ENCODE peak calls at places on chromosomes 16 and 17, in four cellular contexts. L is H9, R is NB4, O is cardiac muscle cell. T is an unnamed sample.

GRCh38 chr17:61981323-61981722 is 53.5 kb upstream of the INTS2 start:
- DNase-seq in L (no peak), R (no peak), O (no peak), T (no peak)

GRCh38 chr16:80084163-80084562 is 456.6 kb upstream of the DYNLRB2 start:
- DNase-seq in L (no peak), R (no peak), O (no peak), T (no peak)

GRCh38 chr17:58970966-58971575 is 135.6 kb downstream of the TRIM37 start:
- DNase-seq in L (no peak), R (no peak), O (no peak), T (no peak)

GRCh38 chr17:8163978-8164814 is 1.4 kb upstream of the VAMP2 start:
- DNase-seq in L (peak), R (peak), O (peak), T (no peak)

GRCh38 chr16:67212766-67213165 is 13.8 kb downstream of the ELMO3 start:
- DNase-seq in L (no peak), R (no peak), O (no peak), T (no peak)

GRCh38 chr16:54936979-54937672 is 6.5 kb downstream of the IRX5 start:
- DNase-seq in L (peak), R (peak), O (peak), T (peak)

GRCh38 chr17:18994626-18995025 is 9.9 kb downstream of the FAM83G start:
- DNase-seq in L (no peak), R (no peak), O (no peak), T (no peak)

GRCh38 chr17:81241648-81242420 is 2.7 kb downstream of the NDUFAF8 start:
- DNase-seq in L (peak), R (peak), O (peak), T (peak)

GRCh38 chr17:22669721-22670120 is 977.4 kb downstream of the KCNJ18 start:
- DNase-seq in L (no peak), R (no peak), O (no peak), T (no peak)

GRCh38 chr17:40014375-40014980 is 762 bp upstream of the CSF3 start:
- DNase-seq in L (no peak), R (no peak), O (no peak), T (no peak)

GRCh38 chr17:27651411-27652345 is 20.7 kb downstream of the LGALS9 start:
- DNase-seq in L (peak), R (peak), O (peak), T (peak)

GRCh38 chr17:36592711-36593321 is 1.1 kb downstream of the DHRS11 start:
- DNase-seq in L (no peak), R (no peak), O (no peak), T (no peak)

DNA sequence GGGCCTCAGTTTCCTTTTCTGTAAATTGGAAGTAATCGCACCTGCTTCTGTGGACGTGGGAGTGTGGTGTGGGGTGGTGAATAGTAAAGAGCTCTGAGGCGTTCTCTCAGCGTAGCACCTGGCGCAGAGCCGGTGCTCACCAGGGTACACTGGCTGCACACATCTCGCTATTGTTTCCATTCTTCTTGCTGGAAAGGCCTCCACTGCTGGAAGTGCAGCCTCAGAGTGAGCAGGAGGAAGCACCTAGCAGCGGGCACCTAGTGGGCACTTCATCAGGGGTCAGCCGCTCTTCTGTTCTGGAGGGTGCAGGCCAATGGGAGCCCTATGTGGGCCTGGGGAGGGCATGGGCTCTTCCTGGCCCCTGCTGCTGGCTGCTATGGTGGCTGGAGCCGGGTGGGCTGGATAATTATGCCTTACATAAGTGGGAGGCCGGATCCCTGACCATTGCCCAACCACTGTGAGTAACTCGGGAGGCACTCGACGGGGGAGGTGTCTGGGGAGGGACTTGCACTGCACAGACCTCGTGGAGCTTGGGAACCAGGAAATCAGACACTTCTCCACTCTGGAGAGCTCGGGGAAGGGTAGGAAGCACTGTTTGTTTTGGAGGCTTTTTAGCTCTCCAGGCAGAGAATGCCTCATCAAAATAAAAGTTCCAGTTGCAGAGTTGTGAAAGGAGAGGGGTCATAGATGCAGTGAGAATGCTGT is 1.7 kb downstream of the MAP2K3 start:
- DNase-seq in L (no peak), R (peak), O (peak), T (no peak)
- TF ChIP-seq CTCF in L (no peak), R (no peak), O (no peak), T (no peak)

GRCh38 chr17:4893272-4893671 is 6.1 kb upstream of the C17orf107 start:
- DNase-seq in L (no peak), R (no peak), O (no peak), T (no peak)
- TF ChIP-seq CTCF in L (no peak), R (no peak), O (no peak), T (no peak)

GRCh38 chr16:89701425-89702406 is at the start of gene SPATA2L:
- DNase-seq in L (peak), R (peak), O (peak), T (peak)
- TF ChIP-seq CTCF in L (peak), R (peak), O (no peak), T (peak)

DNA sequence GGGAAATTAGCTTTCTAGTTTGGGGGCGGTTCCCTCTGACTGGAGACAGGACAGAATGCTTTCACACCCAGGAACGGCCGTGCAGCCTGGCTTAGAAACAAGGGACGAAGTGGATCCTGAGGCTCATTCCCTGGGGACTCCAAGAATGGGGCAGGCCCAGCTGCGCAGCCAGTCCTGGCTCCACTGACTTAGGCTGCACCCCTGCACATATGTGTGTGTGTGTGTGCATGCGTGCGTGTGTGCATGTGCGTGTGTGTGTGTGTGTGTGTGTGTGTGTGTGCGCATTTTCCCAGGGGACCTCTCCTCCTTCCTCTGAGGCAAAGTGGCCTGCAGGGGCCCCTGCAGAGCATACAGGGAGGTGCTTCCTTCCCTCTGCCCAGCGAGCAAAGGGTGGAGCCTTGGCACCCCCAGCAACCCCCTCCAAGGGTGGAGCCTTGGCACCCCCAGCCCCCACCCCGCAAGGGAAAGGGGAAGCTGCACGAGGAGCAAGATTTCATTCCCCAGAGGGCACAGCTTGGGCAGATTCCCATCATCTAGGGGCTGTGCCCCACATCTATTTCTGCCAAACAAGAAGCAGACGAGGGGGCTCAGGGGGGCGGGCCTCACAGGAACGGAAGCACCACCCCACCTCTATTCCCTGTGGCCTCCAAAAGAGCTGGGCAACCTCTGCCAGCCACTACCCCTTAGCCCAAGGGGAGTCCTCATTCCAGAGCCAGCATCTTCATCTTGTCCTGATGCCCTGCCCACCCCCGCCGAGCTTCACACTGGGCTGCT is 97.6 kb upstream of the CBX4 start:
- DNase-seq in L (no peak), R (peak), O (no peak), T (no peak)
- TF ChIP-seq CTCF in L (no peak), R (peak), O (no peak), T (no peak)

GRCh38 chr17:65099475-65099874 is 37.7 kb upstream of the RGS9 start:
- DNase-seq in L (no peak), R (no peak), O (no peak), T (no peak)

GRCh38 chr17:65101371-65101770 is 35.8 kb upstream of the RGS9 start:
- DNase-seq in L (no peak), R (no peak), O (no peak), T (no peak)

GRCh38 chr17:65102235-65102634 is 34.9 kb upstream of the RGS9 start:
- DNase-seq in L (no peak), R (no peak), O (no peak), T (no peak)

GRCh38 chr17:65100316-65101140 is 36.6 kb upstream of the RGS9 start:
- DNase-seq in L (peak), R (peak), O (peak), T (peak)

DNA sequence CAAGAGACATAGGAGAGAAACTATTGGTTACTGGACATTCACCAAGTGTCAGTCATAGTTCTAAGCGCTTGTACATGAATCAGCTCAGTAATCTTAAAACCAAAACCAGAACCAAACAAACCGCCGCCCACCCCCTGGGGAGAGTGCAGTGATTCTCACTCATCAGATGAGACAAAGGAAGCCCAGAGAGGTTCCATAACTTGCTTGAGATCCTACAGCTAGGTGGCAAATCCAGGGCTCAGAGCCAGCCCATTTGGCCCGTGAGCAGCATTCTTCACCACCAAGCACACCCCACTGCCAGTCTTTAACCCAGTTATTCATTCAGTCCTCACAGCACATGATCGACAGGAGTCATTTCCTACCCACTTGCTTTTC is 37.2 kb upstream of the RGS9 start:
- DNase-seq in L (peak), R (no peak), O (no peak), T (no peak)
- TF ChIP-seq CTCF in L (no peak), R (no peak), O (no peak), T (no peak)

GRCh38 chr16:23048164-23048563 is 101.1 kb downstream of the USP31 start:
- DNase-seq in L (no peak), R (no peak), O (no peak), T (no peak)
- TF ChIP-seq CTCF in L (peak), R (no peak), O (no peak), T (no peak)